ENCODE peak calls at places on chromosomes 12 and 14, in seven cellular contexts. Q is H9; N is CD8-positive, alpha-beta T cell; T is transverse colon; A is PC-3; D is ovary; M is GM23338. H is an unnamed sample. For H3K27me3 and H3K4me1, the result is how much of the 10 kb centered on the place peaks cover.

GRCh38 chr12:112716099-112717093 is 75.2 kb upstream of the RPH3A start:
- DNase-seq in Q (peak), N (no peak), T (no peak), A (no peak), D (no peak), M (peak), H (no peak)

GRCh38 chr14:83425138-83425537 is 1891.5 kb upstream of the SEL1L start:
- DNase-seq in Q (no peak), N (no peak), T (no peak), A (peak), D (no peak), M (no peak), H (no peak)

GRCh38 chr12:77943466-77943865 is 112.8 kb downstream of the NAV3 start:
- DNase-seq in Q (no peak), N (no peak), T (no peak), A (peak), D (no peak), M (no peak), H (no peak)

GRCh38 chr12:110776410-110776809 is 33.7 kb upstream of the PPP1CC start:
- DNase-seq in Q (no peak), N (no peak), T (peak), A (no peak), D (no peak), M (no peak), H (no peak)

GRCh38 chr12:120711411-120711810 is 1.2 kb downstream of the UNC119B start:
- DNase-seq in Q (peak), N (no peak), T (no peak), A (no peak), D (no peak), M (no peak), H (no peak)

GRCh38 chr12:59407799-59408198 is 188.0 kb upstream of the SLC16A7 start:
- DNase-seq in Q (no peak), N (no peak), T (no peak), A (no peak), D (no peak), M (peak), H (no peak)

GRCh38 chr12:108814462-108815211 is 42.7 kb downstream of the SSH1 start:
- DNase-seq in Q (no peak), N (no peak), T (no peak), A (no peak), D (no peak), M (no peak), H (no peak)

GRCh38 chr12:26724309-26724702 is 108.7 kb downstream of the ITPR2 start:
- DNase-seq in Q (no peak), N (no peak), T (no peak), A (no peak), D (no peak), M (no peak), H (no peak)

GRCh38 chr14:100164808-100165207 is 5.4 kb upstream of the DEGS2 start:
- DNase-seq in Q (no peak), N (no peak), T (no peak), A (no peak), D (no peak), M (no peak), H (no peak)
- H3K27me3 ChIP-seq in Q (under half), N (under half), T (under half), A (under half), D (under half), M (under half), H (under half)

GRCh38 chr14:104993808-104994591 is 8.4 kb downstream of the CLBA1 start:
- DNase-seq in Q (no peak), N (no peak), T (no peak), A (no peak), D (no peak), M (no peak), H (no peak)
- TF ChIP-seq CTCF in Q (no peak), N (no peak), T (no peak), A (no peak), D (no peak), M (no peak), H (no peak)

GRCh38 chr14:99520571-99521081 is 39.4 kb downstream of the CCNK start:
- DNase-seq in Q (no peak), N (no peak), T (no peak), A (no peak), D (peak), M (no peak), H (no peak)
- H3K4me1 ChIP-seq in Q (under half), N (under half), T (under half), A (under half), D (under half), M (under half), H (under half)

DNA sequence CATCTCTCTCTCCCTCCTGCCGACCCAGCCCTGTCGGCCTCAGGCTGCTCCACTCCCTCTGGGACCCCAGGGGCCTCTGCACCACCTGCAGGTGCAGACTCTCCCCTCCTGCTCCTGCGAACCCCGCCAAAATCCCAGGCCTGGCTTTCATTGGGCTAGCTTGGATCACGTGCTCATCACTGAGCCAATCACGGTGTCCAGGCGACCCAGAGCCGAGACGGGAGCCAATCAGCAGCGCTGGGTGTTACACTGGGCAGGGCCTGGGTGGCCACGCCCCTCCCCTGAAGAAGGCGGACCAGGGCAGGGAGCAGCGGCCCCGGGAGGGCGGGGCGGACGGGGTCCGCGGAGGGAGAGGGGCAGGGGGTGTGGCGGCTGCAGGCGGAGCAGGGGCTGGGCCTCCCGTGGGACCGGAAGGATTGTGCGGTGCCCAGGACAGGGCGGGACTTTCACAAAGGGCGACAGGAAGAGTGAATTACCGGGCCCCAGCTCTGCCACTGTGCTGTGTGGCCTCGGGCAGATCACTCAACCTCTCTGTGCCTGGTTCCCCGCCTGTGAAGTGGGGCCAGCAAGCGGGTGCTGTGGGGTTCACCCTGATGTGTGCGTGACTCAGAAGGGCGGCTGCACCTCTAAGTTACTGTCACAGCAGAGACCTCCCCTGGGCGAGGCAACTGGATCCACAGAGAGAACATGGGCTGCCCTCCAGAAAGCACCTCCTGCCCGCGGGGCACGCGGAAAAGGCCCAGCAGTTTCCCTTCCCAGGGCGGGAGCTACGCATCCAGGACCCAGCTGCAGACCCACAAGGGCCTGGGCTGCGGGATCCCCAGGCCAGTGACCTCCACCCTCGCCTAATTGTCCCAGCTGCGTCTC is 66.5 kb upstream of the FBRSL1 start:
- DNase-seq in Q (no peak), N (no peak), T (no peak), A (no peak), D (no peak), M (peak), H (no peak)
- H3K27me3 ChIP-seq in Q (under half), N (under half), T (half or more), A (under half), D (under half), M (half or more), H (under half)

GRCh38 chr12:12925383-12925782 is 26.6 kb downstream of the GPRC5D start:
- DNase-seq in Q (no peak), N (no peak), T (no peak), A (no peak), D (no peak), M (no peak), H (no peak)

GRCh38 chr12:12922191-12922616 is 29.8 kb downstream of the GPRC5D start:
- DNase-seq in Q (no peak), N (no peak), T (no peak), A (peak), D (no peak), M (peak), H (no peak)

GRCh38 chr12:12926571-12927071 is 25.3 kb downstream of the GPRC5D start:
- DNase-seq in Q (no peak), N (no peak), T (no peak), A (no peak), D (no peak), M (no peak), H (no peak)

GRCh38 chr12:12922978-12923377 is 29.0 kb downstream of the GPRC5D start:
- DNase-seq in Q (no peak), N (no peak), T (no peak), A (no peak), D (no peak), M (no peak), H (no peak)

GRCh38 chr12:12924169-12924568 is 27.8 kb downstream of the GPRC5D start:
- DNase-seq in Q (no peak), N (no peak), T (no peak), A (no peak), D (no peak), M (no peak), H (no peak)
- TF ChIP-seq CTCF in Q (no peak), N (no peak), T (no peak), A (no peak), D (no peak), M (no peak), H (no peak)

GRCh38 chr12:64671682-64672081 is 61.4 kb downstream of the RASSF3 start:
- DNase-seq in Q (no peak), N (no peak), T (no peak), A (no peak), D (no peak), M (no peak), H (no peak)

GRCh38 chr12:64673490-64674169 is 63.3 kb downstream of the RASSF3 start:
- DNase-seq in Q (no peak), N (no peak), T (no peak), A (no peak), D (no peak), M (no peak), H (no peak)

GRCh38 chr12:64670856-64671639 is 60.8 kb downstream of the RASSF3 start:
- DNase-seq in Q (no peak), N (no peak), T (peak), A (peak), D (no peak), M (no peak), H (no peak)

GRCh38 chr12:64674367-64674922 is 64.2 kb downstream of the RASSF3 start:
- DNase-seq in Q (no peak), N (peak), T (no peak), A (no peak), D (no peak), M (no peak), H (no peak)

DNA sequence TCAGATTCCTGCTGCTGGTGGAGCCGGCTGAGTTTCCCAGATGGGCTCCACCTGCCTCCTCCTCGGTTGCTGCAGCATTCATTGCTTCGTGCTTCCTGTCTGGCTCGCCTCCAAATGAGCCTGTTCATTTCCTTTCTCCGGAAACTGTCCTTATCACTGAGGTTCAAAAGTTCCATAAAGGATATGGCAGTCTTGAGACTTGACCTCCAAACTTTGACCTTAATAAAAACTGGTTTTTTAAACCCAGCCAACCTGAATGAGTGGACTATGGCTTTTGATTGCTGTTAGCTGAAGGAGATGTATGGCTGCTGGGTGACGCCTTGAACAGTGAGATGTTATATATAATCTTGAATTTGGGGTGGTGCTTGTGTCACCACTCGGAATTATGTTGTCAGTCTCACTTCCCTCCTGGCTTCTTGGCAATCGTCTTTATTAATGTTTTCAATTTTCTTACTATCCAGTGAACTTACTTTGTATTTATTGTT is 62.7 kb downstream of the RASSF3 start:
- DNase-seq in Q (no peak), N (peak), T (peak), A (peak), D (peak), M (no peak), H (no peak)
- H3K4me1 ChIP-seq in Q (under half), N (half or more), T (half or more), A (under half), D (under half), M (half or more), H (under half)

GRCh38 chr14:106507354-106507753 is 981.0 kb downstream of the TMEM121 start:
- DNase-seq in Q (no peak), N (no peak), T (no peak), A (no peak), D (no peak), M (no peak), H (no peak)
- H3K27me3 ChIP-seq in Q (under half), N (under half), T (under half), A (under half), D (under half), M (under half), H (under half)

GRCh38 chr14:99683619-99684355 is at the start of gene CYP46A1:
- DNase-seq in Q (peak), N (peak), T (peak), A (peak), D (peak), M (peak), H (peak)
- TF ChIP-seq CTCF in Q (no peak), N (no peak), T (no peak), A (no peak), D (no peak), M (no peak), H (peak)

GRCh38 chr12:131105736-131106356 is 152.1 kb downstream of the ADGRD1 start:
- DNase-seq in Q (peak), N (peak), T (no peak), A (no peak), D (peak), M (no peak), H (no peak)

GRCh38 chr12:131105351-131105735 is 151.6 kb downstream of the ADGRD1 start:
- DNase-seq in Q (no peak), N (no peak), T (no peak), A (no peak), D (no peak), M (no peak), H (no peak)

GRCh38 chr12:131106542-131106941 is 152.8 kb downstream of the ADGRD1 start:
- DNase-seq in Q (no peak), N (no peak), T (no peak), A (no peak), D (no peak), M (no peak), H (no peak)

GRCh38 chr12:131111446-131111845 is 157.7 kb downstream of the ADGRD1 start:
- DNase-seq in Q (no peak), N (no peak), T (no peak), A (no peak), D (no peak), M (no peak), H (no peak)

GRCh38 chr12:131108171-131108955 is 154.7 kb downstream of the ADGRD1 start:
- DNase-seq in Q (no peak), N (no peak), T (no peak), A (no peak), D (no peak), M (no peak), H (no peak)
- H3K4me1 ChIP-seq in Q (under half), N (under half), T (under half), A (under half), D (under half), M (under half), H (under half)

H was measured in esophagus squamous epithelium.